ENCODE peak calls at places on chromosomes 4 and X, in five cellular contexts. S is suprapubic skin, Y is upper lobe of left lung, E is sigmoid colon, O is spleen. D is an unnamed sample.

GRCh38 chrX:87571965-87572364 is 54.4 kb downstream of the KLHL4 start:
- DNase-seq in E (no peak), S (no peak), Y (no peak), O (no peak), D (no peak)

GRCh38 chrX:51803833-51804232 is 60.6 kb downstream of the GSPT2 start:
- DNase-seq in E (no peak), Y (no peak), O (no peak), S (no peak), D (no peak)

GRCh38 chr4:182764137-182764536 is 153.0 kb downstream of the DCTD start:
- DNase-seq in Y (no peak), O (no peak), S (no peak), E (no peak), D (no peak)

GRCh38 chr4:69830529-69831269 is 29.2 kb downstream of the SULT1E1 start:
- DNase-seq in E (no peak), O (peak; percentile 41), Y (no peak), S (no peak), D (no peak)

GRCh38 chr4:51865717-51866116 is 22.8 kb downstream of the DCUN1D4 start:
- DNase-seq in Y (no peak), E (no peak), O (no peak), S (no peak), D (no peak)

GRCh38 chr4:137651128-137651527 is 118.8 kb upstream of the PCDH18 start:
- DNase-seq in S (no peak), E (no peak), Y (no peak), O (no peak), D (no peak)

GRCh38 chr4:74045247-74045646 is 6.8 kb upstream of the CXCL3 start:
- DNase-seq in O (no peak), S (no peak), E (no peak), Y (no peak), D (no peak)

GRCh38 chr4:139783761-139784484 is 118.3 kb downstream of the MGST2 start:
- DNase-seq in S (no peak), O (no peak), E (peak; percentile 67), Y (peak; percentile 69), D (no peak)

GRCh38 chrX:154397888-154398667 is at the start of gene RPL10:
- DNase-seq in Y (peak; percentile 96), S (peak; percentile 95), O (peak; percentile 97), E (peak; percentile 98), D (peak; percentile 98)

DNA sequence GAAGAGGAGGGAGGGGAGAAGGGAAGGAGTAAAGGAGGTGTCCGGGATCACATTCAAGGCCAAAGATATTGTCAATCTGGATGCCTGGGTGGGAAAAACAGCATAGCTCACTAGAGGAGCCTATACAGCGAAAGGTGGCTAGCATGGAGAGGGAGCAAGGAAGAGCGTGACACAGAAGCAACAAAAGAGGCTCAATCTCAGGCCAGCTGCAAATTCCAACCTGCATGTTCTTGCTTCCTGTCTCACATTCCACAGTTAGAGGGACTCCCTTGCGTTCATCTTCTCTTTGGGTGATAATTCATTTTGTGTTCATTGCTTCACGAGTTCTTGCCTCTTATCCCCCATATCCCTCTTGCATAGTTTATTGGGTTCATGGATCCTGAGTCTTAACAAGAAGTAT is 3.0 kb upstream of the CLNK start:
- DNase-seq in O (no peak), E (no peak), Y (no peak), S (no peak), D (peak; percentile 47)
- TF ChIP-seq CTCF in O (no peak), E (no peak), Y (no peak), S (no peak), D (no peak)

GRCh38 chrX:38804481-38805293 is 3.4 kb downstream of the MID1IP1 start:
- DNase-seq in E (peak; percentile 65), O (peak; percentile 85), Y (peak; percentile 86), S (peak; percentile 67), D (no peak)
- TF ChIP-seq POLR2AphosphoS5 in E (no peak), O (peak; percentile 9), Y (no peak), S (no peak), D (no peak)

GRCh38 chr4:156294577-156294976 is 340.9 kb upstream of the CTSO start:
- DNase-seq in Y (no peak), S (no peak), E (no peak), O (no peak), D (no peak)
- TF ChIP-seq CTCF in Y (no peak), S (no peak), E (no peak), O (no peak), D (peak; percentile 20)

DNA sequence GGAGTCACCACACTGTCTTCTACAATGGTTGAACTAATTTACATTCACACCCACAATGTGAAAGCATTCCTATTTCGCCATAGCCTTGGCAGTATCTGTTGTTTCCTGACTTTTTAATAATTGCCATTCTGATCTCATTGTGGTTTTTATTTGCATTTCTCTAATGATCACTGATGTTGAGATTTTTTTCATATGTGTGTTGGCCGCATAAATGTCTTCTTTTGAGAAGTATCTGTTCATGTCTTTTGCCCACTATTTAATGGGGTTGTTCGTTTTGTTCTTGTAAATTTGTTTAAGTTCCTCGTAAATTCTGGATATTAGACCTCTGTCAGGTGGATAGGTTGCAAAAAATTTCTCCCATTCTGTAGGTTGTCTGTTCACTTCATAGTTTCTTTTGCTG is 519.1 kb downstream of the STPG2 start:
- DNase-seq in O (no peak), Y (no peak), S (no peak), E (no peak), D (no peak)
- TF ChIP-seq POLR2AphosphoS5 in O (no peak), Y (no peak), S (no peak), E (no peak), D (no peak)

GRCh38 chr4:148643851-148644250 is 201.6 kb upstream of the NR3C2 start:
- DNase-seq in S (no peak), O (no peak), E (no peak), Y (no peak), D (no peak)
- TF ChIP-seq CTCF in S (no peak), O (no peak), E (no peak), Y (no peak), D (no peak)

D was measured in esophagus muscularis mucosa.